ENCODE peak calls at places on chromosomes 12 and 14, in four cellular contexts. M is K562, N is HepG2, K is GM12878. Y is an unnamed sample.

GRCh38 chr12:52867636-52868035 is 18.8 kb upstream of the KRT78 start:
- DNase-seq in M (peak; percentile 17), N (no peak), K (no peak), Y (no peak)

GRCh38 chr14:28754209-28754985 is 12.2 kb upstream of the FOXG1 start:
- DNase-seq in M (peak; percentile 49), N (peak; percentile 77), K (peak; percentile 3), Y (peak; percentile 54)

GRCh38 chr12:113663396-113663795 is 191.7 kb upstream of the LHX5 start:
- DNase-seq in M (peak; percentile 77), N (no peak), K (no peak), Y (no peak)

GRCh38 chr14:79278798-79279644 is 932.3 kb downstream of the DIO2 start:
- DNase-seq in M (no peak), N (peak; percentile 27), K (no peak), Y (peak; percentile 80)

GRCh38 chr12:560666-561065 is 100.9 kb downstream of the B4GALNT3 start:
- DNase-seq in M (no peak), N (no peak), K (no peak), Y (no peak)

GRCh38 chr14:60723218-60724079 is 702 bp downstream of the SIX4 start:
- DNase-seq in M (peak; percentile 14), N (no peak), K (no peak), Y (peak; percentile 31)

GRCh38 chr12:123387508-123388217 is 3.7 kb downstream of the KMT5A start:
- DNase-seq in M (no peak), N (no peak), K (no peak), Y (no peak)

GRCh38 chr12:77720258-77720657 is 110.4 kb upstream of the NAV3 start:
- DNase-seq in M (no peak), N (no peak), K (no peak), Y (peak; percentile 10)

GRCh38 chr14:93943052-93943451 is 15.9 kb downstream of the FAM181A start:
- DNase-seq in M (no peak), N (no peak), K (no peak), Y (no peak)

GRCh38 chr12:121277367-121277744 is 19.2 kb downstream of the CAMKK2 start:
- DNase-seq in M (no peak), N (no peak), K (no peak), Y (no peak)

GRCh38 chr14:84937449-84937848 is 592.5 kb upstream of the FLRT2 start:
- DNase-seq in M (no peak), N (no peak), K (no peak), Y (no peak)

GRCh38 chr14:22623047-22623446 is 21.1 kb downstream of the OR6J1 start:
- DNase-seq in M (no peak), N (no peak), K (no peak), Y (no peak)

GRCh38 chr12:91774471-91774921 is 371.1 kb downstream of the BTG1 start:
- DNase-seq in M (no peak), N (no peak), K (no peak), Y (no peak)

GRCh38 chr12:42380733-42381132 is 54.8 kb downstream of the PPHLN1 start:
- DNase-seq in M (no peak), N (no peak), K (no peak), Y (no peak)

GRCh38 chr12:31369712-31370521 is 44.0 kb upstream of the SINHCAF start:
- DNase-seq in M (no peak), N (peak; percentile 24), K (no peak), Y (peak; percentile 49)

GRCh38 chr14:78967111-78967809 is 797.1 kb downstream of the NRXN3 start:
- DNase-seq in M (no peak), N (no peak), K (no peak), Y (no peak)

GRCh38 chr14:46490150-46490769 is 161.3 kb downstream of the RPL10L start:
- DNase-seq in M (no peak), N (peak; percentile 2), K (peak; percentile 52), Y (peak; percentile 17)

GRCh38 chr14:51095854-51096823 is 1.2 kb upstream of the TRIM9 start:
- DNase-seq in M (no peak), N (no peak), K (no peak), Y (peak; percentile 18)

GRCh38 chr14:90408713-90409112 is 11.9 kb downstream of the CALM1 start:
- DNase-seq in M (no peak), N (no peak), K (no peak), Y (no peak)
- TF ChIP-seq FOXM1 in M (no peak), N (no peak), K (no peak), Y (no peak)

GRCh38 chr12:109523071-109523470 is 45.6 kb downstream of the UBE3B start:
- DNase-seq in M (no peak), N (no peak), K (no peak), Y (no peak)
- TF ChIP-seq BHLHE40 in M (no peak), N (no peak), K (no peak), Y (no peak)

GRCh38 chr12:71752887-71753286 is 1.8 kb upstream of the RAB21 start:
- DNase-seq in M (peak; percentile 52), N (no peak), K (no peak), Y (no peak)

GRCh38 chr12:71756054-71756675 is 1.5 kb downstream of the RAB21 start:
- DNase-seq in M (no peak), N (no peak), K (no peak), Y (no peak)

GRCh38 chr12:71759941-71760340 is 5.3 kb downstream of the RAB21 start:
- DNase-seq in M (no peak), N (no peak), K (no peak), Y (no peak)

GRCh38 chr12:71754461-71755145 is at the start of gene RAB21:
- DNase-seq in M (peak; percentile 96), N (peak; percentile 94), K (peak; percentile 70), Y (peak; percentile 98)

DNA sequence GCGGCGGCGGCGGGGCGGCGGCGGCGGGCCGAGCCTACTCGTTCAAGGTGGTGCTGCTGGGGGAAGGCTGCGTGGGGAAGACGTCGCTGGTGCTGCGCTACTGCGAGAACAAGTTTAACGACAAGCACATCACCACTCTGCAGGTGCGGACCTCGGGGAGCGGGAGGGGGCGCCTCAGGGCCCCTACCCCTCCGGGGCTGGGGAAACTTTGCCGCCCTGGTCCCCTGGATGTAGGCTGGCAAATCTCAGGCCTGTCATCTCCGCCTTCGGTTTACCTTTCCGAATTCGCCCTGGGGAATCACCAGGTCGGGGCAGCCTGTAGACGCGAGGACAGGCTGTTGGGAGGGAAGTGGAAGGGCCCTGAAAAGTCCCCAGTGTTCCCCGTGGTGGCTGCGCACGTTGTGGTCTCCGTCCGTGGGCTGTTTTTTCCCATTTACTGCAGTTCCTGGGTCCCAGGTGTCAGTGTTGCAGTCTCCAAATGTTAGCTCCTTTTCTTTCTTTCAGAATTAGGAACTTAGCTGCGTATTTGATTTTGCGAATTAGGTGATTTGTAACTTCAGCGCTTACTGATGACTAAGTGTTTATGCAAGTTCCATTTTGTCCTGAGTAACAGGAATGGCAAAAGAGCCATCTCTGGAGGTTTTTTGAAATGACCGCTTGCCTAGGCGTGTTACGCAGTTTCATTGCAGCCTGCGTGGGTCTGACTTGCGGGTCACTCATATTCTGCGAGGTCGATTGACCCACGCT is 656 bp downstream of the RAB21 start:
- DNase-seq in M (no peak), N (peak; percentile 18), K (peak; percentile 30), Y (peak; percentile 30)
- TF ChIP-seq FOXM1 in M (no peak), N (no peak), K (no peak), Y (no peak)

GRCh38 chr12:47391566-47391965 is 311.8 kb upstream of the AMIGO2 start:
- DNase-seq in M (no peak), N (no peak), K (no peak), Y (no peak)
- TF ChIP-seq BHLHE40 in M (no peak), N (no peak), K (no peak), Y (no peak)

GRCh38 chr14:80608563-80608962 is 333.0 kb downstream of the CEP128 start:
- DNase-seq in M (no peak), N (no peak), K (no peak), Y (no peak)
- TF ChIP-seq FOXM1 in M (no peak), N (no peak), K (no peak), Y (no peak)

GRCh38 chr14:76917158-76917596 is 91.0 kb downstream of the LRRC74A start:
- DNase-seq in M (peak; percentile 51), N (peak; percentile 80), K (no peak), Y (peak; percentile 74)

GRCh38 chr14:76919431-76919810 is 93.2 kb downstream of the LRRC74A start:
- DNase-seq in M (no peak), N (no peak), K (no peak), Y (no peak)

GRCh38 chr14:76917759-76918175 is 91.6 kb downstream of the LRRC74A start:
- DNase-seq in M (no peak), N (no peak), K (no peak), Y (no peak)

GRCh38 chr14:76918751-76919421 is 92.7 kb downstream of the LRRC74A start:
- DNase-seq in M (peak; percentile 82), N (peak; percentile 24), K (no peak), Y (peak; percentile 69)

DNA sequence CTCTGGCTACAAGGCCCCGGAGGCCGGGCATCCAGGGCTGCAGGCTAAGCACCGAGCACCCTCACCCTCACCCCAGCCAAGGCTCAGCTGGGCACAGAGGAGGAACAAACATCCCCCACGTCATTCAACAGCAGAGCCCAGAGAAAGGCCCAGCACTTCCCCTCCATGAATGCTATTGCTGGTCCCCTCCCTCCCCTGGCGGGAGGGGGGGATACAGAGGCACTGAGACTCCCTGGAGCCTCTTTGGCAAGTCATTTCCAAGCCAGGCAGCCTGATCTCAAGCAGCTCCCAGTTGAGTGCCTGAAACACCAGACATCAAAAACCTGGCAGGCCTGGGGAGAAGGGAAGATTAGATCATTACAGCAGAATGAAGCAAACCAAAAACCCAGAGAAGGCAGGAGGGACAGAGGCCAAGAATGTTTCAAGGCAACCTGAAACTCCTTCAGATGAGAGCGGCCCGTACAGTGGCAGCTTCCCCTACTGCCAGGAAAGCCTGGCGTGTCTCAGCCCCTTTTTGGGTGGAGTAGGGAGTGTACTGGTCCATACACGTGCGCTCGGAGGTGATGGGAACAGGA is 92.1 kb downstream of the LRRC74A start:
- DNase-seq in M (peak; percentile 20), N (no peak), K (no peak), Y (no peak)
- TF ChIP-seq BHLHE40 in M (no peak), N (no peak), K (no peak), Y (no peak)

DNA sequence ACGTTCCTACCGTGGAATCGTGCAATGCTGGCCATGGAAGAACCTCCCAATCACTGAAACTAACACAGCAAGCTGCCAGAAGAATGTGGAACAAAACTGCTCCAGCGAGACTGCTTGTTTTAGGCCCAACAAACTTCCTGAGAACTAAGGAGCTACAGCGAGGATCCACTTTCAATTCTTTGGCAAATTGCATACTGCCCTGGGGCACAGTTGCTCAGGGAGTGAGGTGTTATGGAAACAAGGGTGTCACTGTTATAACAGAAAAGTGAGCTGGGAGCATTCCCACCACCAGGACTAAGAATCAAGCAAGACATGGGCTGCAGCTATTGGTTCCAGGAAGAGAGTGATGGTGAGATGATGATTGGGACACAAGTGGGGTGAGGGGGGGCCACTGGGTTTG is 1606.1 kb upstream of the FLRT2 start:
- DNase-seq in M (no peak), N (no peak), K (no peak), Y (no peak)
- TF ChIP-seq FOXM1 in M (no peak), N (no peak), K (no peak), Y (no peak)

DNA sequence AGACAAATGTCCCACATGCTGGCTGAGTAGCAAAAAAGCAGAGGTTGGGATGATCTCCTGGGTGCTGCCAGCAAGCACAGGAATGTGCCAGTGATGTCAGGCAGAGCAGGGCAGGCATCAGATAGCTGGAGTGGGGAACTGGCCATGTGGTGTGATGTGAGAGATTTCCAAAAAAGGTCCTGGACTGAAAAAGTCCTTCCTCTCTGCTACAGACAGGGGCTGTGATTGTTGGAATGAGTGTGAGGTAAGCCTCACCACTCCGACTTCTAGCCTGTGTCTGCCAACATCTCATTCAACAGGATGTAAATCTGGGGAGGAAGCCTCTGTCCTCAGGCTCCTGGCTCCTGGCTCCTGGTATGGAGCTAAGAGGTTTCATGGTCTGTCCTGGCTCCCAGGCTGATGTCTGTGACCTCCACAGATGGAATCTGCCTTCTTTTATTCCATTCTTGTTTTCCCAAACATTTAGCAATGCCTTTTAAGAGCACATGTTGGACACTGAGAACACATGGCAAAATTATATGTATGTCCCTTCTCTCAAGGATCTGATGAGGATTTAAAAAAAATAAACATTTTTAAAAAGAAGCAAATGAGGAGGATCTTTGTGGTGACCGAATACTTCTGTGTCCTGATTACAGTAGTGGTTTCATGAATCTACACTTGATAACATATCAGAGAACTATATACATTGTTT is 50.1 kb upstream of the STK38L start:
- DNase-seq in M (no peak), N (no peak), K (no peak), Y (no peak)
- TF ChIP-seq BHLHE40 in M (no peak), N (no peak), K (no peak), Y (no peak)

Y was measured in HEK293T.